ENCODE peak calls at places on chromosomes 13 and 19, in six cellular contexts. One of them, this sample, is unnamed.

GRCh38 chr13:72782717-72783116 is 784 bp downstream of the PIBF1 start:
- DNase-seq in fibroblast of lung: peak; percentile 50
- DNase-seq in endodermal cell: no peak
- DNase-seq in right lobe of liver: no peak
- DNase-seq in cardiac muscle cell: peak; percentile 35
- DNase-seq in CD8-positive, alpha-beta T cell: no peak
- DNase-seq in this sample: no peak

GRCh38 chr13:37047846-37048245 is 11.6 kb downstream of the SUPT20H start:
- DNase-seq in endodermal cell: no peak
- DNase-seq in right lobe of liver: no peak
- DNase-seq in fibroblast of lung: no peak
- DNase-seq in cardiac muscle cell: no peak
- DNase-seq in CD8-positive, alpha-beta T cell: no peak
- DNase-seq in this sample: no peak

GRCh38 chr13:50993908-50994307 is 84.3 kb downstream of the RNASEH2B start:
- DNase-seq in cardiac muscle cell: peak; percentile 88
- DNase-seq in fibroblast of lung: no peak
- DNase-seq in CD8-positive, alpha-beta T cell: no peak
- DNase-seq in right lobe of liver: no peak
- DNase-seq in endodermal cell: no peak
- DNase-seq in this sample: no peak

GRCh38 chr13:32033744-32034143 is 2.2 kb downstream of the FRY start:
- DNase-seq in fibroblast of lung: no peak
- DNase-seq in right lobe of liver: no peak
- DNase-seq in CD8-positive, alpha-beta T cell: no peak
- DNase-seq in endodermal cell: no peak
- DNase-seq in cardiac muscle cell: no peak
- DNase-seq in this sample: no peak

GRCh38 chr19:35318679-35319448 is 10.1 kb upstream of the CD22 start:
- DNase-seq in right lobe of liver: no peak
- DNase-seq in CD8-positive, alpha-beta T cell: no peak
- DNase-seq in fibroblast of lung: peak; percentile 29
- DNase-seq in endodermal cell: no peak
- DNase-seq in cardiac muscle cell: peak; percentile 58
- DNase-seq in this sample: no peak

GRCh38 chr13:95155504-95155903 is 145.7 kb downstream of the ABCC4 start:
- DNase-seq in right lobe of liver: no peak
- DNase-seq in endodermal cell: no peak
- DNase-seq in fibroblast of lung: no peak
- DNase-seq in cardiac muscle cell: no peak
- DNase-seq in CD8-positive, alpha-beta T cell: no peak
- DNase-seq in this sample: no peak

GRCh38 chr13:66530686-66531085 is 699.5 kb downstream of the PCDH9 start:
- DNase-seq in fibroblast of lung: no peak
- DNase-seq in CD8-positive, alpha-beta T cell: no peak
- DNase-seq in right lobe of liver: no peak
- DNase-seq in cardiac muscle cell: no peak
- DNase-seq in endodermal cell: no peak
- DNase-seq in this sample: no peak

GRCh38 chr13:30601836-30602235 is 15.9 kb upstream of the USPL1 start:
- DNase-seq in right lobe of liver: no peak
- DNase-seq in cardiac muscle cell: no peak
- DNase-seq in fibroblast of lung: no peak
- DNase-seq in CD8-positive, alpha-beta T cell: no peak
- DNase-seq in endodermal cell: no peak
- DNase-seq in this sample: no peak

GRCh38 chr19:33376931-33377557 is 3.5 kb downstream of the CEBPG start:
- DNase-seq in fibroblast of lung: no peak
- DNase-seq in right lobe of liver: no peak
- DNase-seq in cardiac muscle cell: no peak
- DNase-seq in endodermal cell: peak; percentile 31
- DNase-seq in CD8-positive, alpha-beta T cell: no peak
- DNase-seq in this sample: no peak

GRCh38 chr13:73092831-73093230 is 34.0 kb downstream of the KLF5 start:
- DNase-seq in fibroblast of lung: no peak
- DNase-seq in endodermal cell: no peak
- DNase-seq in CD8-positive, alpha-beta T cell: no peak
- DNase-seq in right lobe of liver: no peak
- DNase-seq in cardiac muscle cell: no peak
- DNase-seq in this sample: no peak

GRCh38 chr13:108322206-108322824 is 52.8 kb downstream of the TNFSF13B start:
- DNase-seq in right lobe of liver: no peak
- DNase-seq in fibroblast of lung: peak; percentile 33
- DNase-seq in cardiac muscle cell: peak; percentile 57
- DNase-seq in endodermal cell: no peak
- DNase-seq in CD8-positive, alpha-beta T cell: no peak
- DNase-seq in this sample: no peak

GRCh38 chr13:113124211-113125025 is 1.8 kb downstream of the F10 start:
- DNase-seq in CD8-positive, alpha-beta T cell: no peak
- DNase-seq in right lobe of liver: no peak
- DNase-seq in cardiac muscle cell: no peak
- DNase-seq in fibroblast of lung: no peak
- DNase-seq in endodermal cell: no peak
- DNase-seq in this sample: no peak

GRCh38 chr13:24644051-24644450 is 36.2 kb upstream of the ATP12A start:
- DNase-seq in CD8-positive, alpha-beta T cell: no peak
- DNase-seq in right lobe of liver: no peak
- DNase-seq in endodermal cell: no peak
- DNase-seq in fibroblast of lung: peak; percentile 51
- DNase-seq in cardiac muscle cell: peak; percentile 83
- DNase-seq in this sample: no peak

GRCh38 chr13:31038834-31039552 is 106.5 kb downstream of the TEX26 start:
- DNase-seq in endodermal cell: no peak
- DNase-seq in cardiac muscle cell: peak; percentile 54
- DNase-seq in right lobe of liver: no peak
- DNase-seq in CD8-positive, alpha-beta T cell: no peak
- DNase-seq in fibroblast of lung: peak; percentile 96
- DNase-seq in this sample: no peak

GRCh38 chr19:418761-419632 is 10.1 kb upstream of the C2CD4C start:
- DNase-seq in CD8-positive, alpha-beta T cell: no peak
- DNase-seq in endodermal cell: peak; percentile 42
- DNase-seq in fibroblast of lung: no peak
- DNase-seq in cardiac muscle cell: no peak
- DNase-seq in right lobe of liver: peak; percentile 52
- DNase-seq in this sample: no peak

GRCh38 chr13:37270206-37271001 is 164.9 kb upstream of the CSNK1A1L start:
- DNase-seq in CD8-positive, alpha-beta T cell: no peak
- DNase-seq in right lobe of liver: no peak
- DNase-seq in fibroblast of lung: no peak
- DNase-seq in cardiac muscle cell: no peak
- DNase-seq in endodermal cell: no peak
- DNase-seq in this sample: no peak

GRCh38 chr13:113325779-113326178 is 28.7 kb downstream of the LAMP1 start:
- DNase-seq in fibroblast of lung: no peak
- DNase-seq in right lobe of liver: no peak
- DNase-seq in endodermal cell: no peak
- DNase-seq in CD8-positive, alpha-beta T cell: no peak
- DNase-seq in cardiac muscle cell: no peak
- DNase-seq in this sample: no peak

GRCh38 chr13:75705395-75705794 is 69.3 kb downstream of the LMO7 start:
- DNase-seq in right lobe of liver: no peak
- DNase-seq in endodermal cell: no peak
- DNase-seq in CD8-positive, alpha-beta T cell: no peak
- DNase-seq in fibroblast of lung: peak; percentile 93
- DNase-seq in cardiac muscle cell: peak; percentile 39
- DNase-seq in this sample: no peak

GRCh38 chr13:51225034-51225433 is 2.8 kb downstream of the FAM124A start:
- DNase-seq in right lobe of liver: no peak
- DNase-seq in endodermal cell: no peak
- DNase-seq in CD8-positive, alpha-beta T cell: no peak
- DNase-seq in cardiac muscle cell: no peak
- DNase-seq in fibroblast of lung: no peak
- DNase-seq in this sample: no peak

GRCh38 chr19:13765395-13766094 is 1.2 kb downstream of the MRI1 start:
- DNase-seq in CD8-positive, alpha-beta T cell: no peak
- DNase-seq in cardiac muscle cell: no peak
- DNase-seq in right lobe of liver: no peak
- DNase-seq in fibroblast of lung: no peak
- DNase-seq in endodermal cell: peak; percentile 64
- DNase-seq in this sample: no peak

GRCh38 chr19:23190341-23190740 is 59.9 kb downstream of the ZNF724 start:
- DNase-seq in fibroblast of lung: no peak
- DNase-seq in CD8-positive, alpha-beta T cell: no peak
- DNase-seq in right lobe of liver: no peak
- DNase-seq in endodermal cell: no peak
- DNase-seq in cardiac muscle cell: no peak
- DNase-seq in this sample: no peak

GRCh38 chr13:40580566-40581276 is 85.7 kb downstream of the FOXO1 start:
- DNase-seq in CD8-positive, alpha-beta T cell: no peak
- DNase-seq in cardiac muscle cell: peak; percentile 28
- DNase-seq in fibroblast of lung: peak; percentile 23
- DNase-seq in right lobe of liver: no peak
- DNase-seq in endodermal cell: no peak
- DNase-seq in this sample: no peak
- H3K4me1 ChIP-seq in CD8-positive, alpha-beta T cell: peaks cover 80% of the 10 kb centered on the region
- H3K4me1 ChIP-seq in cardiac muscle cell: peaks cover 9% of the 10 kb centered on the region
- H3K4me1 ChIP-seq in fibroblast of lung: no peaks in the 10 kb centered on the region
- H3K4me1 ChIP-seq in right lobe of liver: no peaks in the 10 kb centered on the region
- H3K4me1 ChIP-seq in endodermal cell: peaks cover under 1% of the 10 kb centered on the region
- H3K4me1 ChIP-seq in this sample: peaks cover 20% of the 10 kb centered on the region

GRCh38 chr13:110125157-110125556 is 181.8 kb downstream of the COL4A1 start:
- DNase-seq in right lobe of liver: no peak
- DNase-seq in endodermal cell: no peak
- DNase-seq in cardiac muscle cell: no peak
- DNase-seq in fibroblast of lung: peak; percentile 64
- DNase-seq in CD8-positive, alpha-beta T cell: no peak
- DNase-seq in this sample: no peak

GRCh38 chr13:110124201-110124600 is 182.8 kb downstream of the COL4A1 start:
- DNase-seq in cardiac muscle cell: no peak
- DNase-seq in CD8-positive, alpha-beta T cell: no peak
- DNase-seq in fibroblast of lung: no peak
- DNase-seq in endodermal cell: no peak
- DNase-seq in right lobe of liver: no peak
- DNase-seq in this sample: no peak

GRCh38 chr13:110125613-110126272 is 181.2 kb downstream of the COL4A1 start:
- DNase-seq in CD8-positive, alpha-beta T cell: no peak
- DNase-seq in right lobe of liver: no peak
- DNase-seq in cardiac muscle cell: no peak
- DNase-seq in endodermal cell: no peak
- DNase-seq in fibroblast of lung: no peak
- DNase-seq in this sample: no peak

GRCh38 chr13:110121312-110122083 is 185.5 kb downstream of the COL4A1 start:
- DNase-seq in right lobe of liver: no peak
- DNase-seq in CD8-positive, alpha-beta T cell: no peak
- DNase-seq in fibroblast of lung: no peak
- DNase-seq in endodermal cell: peak; percentile 17
- DNase-seq in cardiac muscle cell: no peak
- DNase-seq in this sample: no peak

DNA sequence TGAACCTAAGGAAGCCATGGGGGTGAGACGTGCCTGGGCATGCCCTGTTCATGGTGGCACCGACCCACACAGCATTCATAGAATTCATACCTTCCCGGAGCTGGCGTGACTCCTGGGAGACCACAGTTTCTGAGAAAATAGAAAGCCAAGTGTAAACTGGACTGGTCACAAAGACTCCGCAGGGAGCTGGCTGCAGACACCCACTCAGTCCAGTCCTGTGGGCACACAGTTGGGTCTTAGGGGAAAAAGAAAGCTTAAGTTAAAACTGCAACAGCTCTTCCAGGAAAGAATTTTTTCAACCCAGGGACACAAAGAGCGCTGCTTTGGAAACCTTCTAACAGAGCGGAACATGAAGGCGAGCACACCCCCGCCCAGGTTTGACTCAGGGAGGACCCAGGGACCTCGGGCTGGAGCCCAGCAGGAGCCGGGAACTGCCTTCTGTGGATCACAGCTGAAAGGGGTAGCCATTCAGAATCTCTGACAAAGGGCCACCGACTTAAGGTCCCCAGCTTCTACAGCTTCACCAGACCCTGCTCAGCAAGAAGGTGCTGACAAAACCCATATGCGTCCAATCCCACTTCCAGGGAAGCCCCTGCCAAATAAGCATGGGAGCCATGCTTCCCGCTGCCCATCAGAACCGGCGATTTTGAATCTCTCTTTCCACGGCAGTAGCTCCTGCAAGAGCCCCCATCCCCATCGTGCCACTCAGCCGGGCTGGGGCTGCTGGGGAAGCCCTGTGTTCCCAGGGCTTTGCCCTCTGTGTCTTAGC is 183.7 kb downstream of the COL4A1 start:
- DNase-seq in CD8-positive, alpha-beta T cell: no peak
- DNase-seq in right lobe of liver: no peak
- DNase-seq in fibroblast of lung: peak; percentile 75
- DNase-seq in cardiac muscle cell: no peak
- DNase-seq in endodermal cell: peak; percentile 44
- DNase-seq in this sample: no peak
- H3K4me1 ChIP-seq in CD8-positive, alpha-beta T cell: no peaks in the 10 kb centered on the region
- H3K4me1 ChIP-seq in right lobe of liver: no peaks in the 10 kb centered on the region
- H3K4me1 ChIP-seq in fibroblast of lung: peaks cover 15% of the 10 kb centered on the region
- H3K4me1 ChIP-seq in cardiac muscle cell: peaks cover 21% of the 10 kb centered on the region
- H3K4me1 ChIP-seq in endodermal cell: peaks cover 7% of the 10 kb centered on the region
- H3K4me1 ChIP-seq in this sample: no peaks in the 10 kb centered on the region

DNA sequence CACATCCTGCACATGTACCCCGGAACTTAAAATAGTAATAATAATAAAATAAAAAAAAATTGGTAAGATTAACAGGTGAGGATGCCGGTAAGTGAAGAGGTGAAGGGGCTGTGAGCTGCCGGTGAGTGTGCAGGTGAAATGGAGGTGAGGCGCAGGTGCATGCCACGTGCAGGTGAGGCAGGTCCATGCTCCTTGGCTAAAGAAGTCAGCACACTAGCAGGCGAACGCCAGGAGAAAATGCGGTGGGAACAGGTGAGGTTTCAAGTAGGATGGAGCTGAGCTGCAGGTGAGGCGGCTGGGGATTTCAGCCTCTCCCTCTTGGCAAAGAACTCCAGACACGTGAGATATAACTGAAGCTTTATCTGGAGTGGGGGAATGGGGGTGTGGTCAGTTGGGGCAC is 7.5 kb upstream of the TNFSF14 start:
- DNase-seq in cardiac muscle cell: no peak
- DNase-seq in CD8-positive, alpha-beta T cell: no peak
- DNase-seq in right lobe of liver: no peak
- DNase-seq in fibroblast of lung: no peak
- DNase-seq in endodermal cell: no peak
- DNase-seq in this sample: no peak
- H3K4me1 ChIP-seq in cardiac muscle cell: no peaks in the 10 kb centered on the region
- H3K4me1 ChIP-seq in CD8-positive, alpha-beta T cell: peaks cover 21% of the 10 kb centered on the region
- H3K4me1 ChIP-seq in right lobe of liver: no peaks in the 10 kb centered on the region
- H3K4me1 ChIP-seq in fibroblast of lung: no peaks in the 10 kb centered on the region
- H3K4me1 ChIP-seq in endodermal cell: no peaks in the 10 kb centered on the region
- H3K4me1 ChIP-seq in this sample: no peaks in the 10 kb centered on the region

GRCh38 chr19:42076375-42076944 is 494 bp downstream of the ZNF574 start:
- DNase-seq in CD8-positive, alpha-beta T cell: peak; percentile 37
- DNase-seq in cardiac muscle cell: no peak
- DNase-seq in fibroblast of lung: no peak
- DNase-seq in right lobe of liver: no peak
- DNase-seq in endodermal cell: no peak
- DNase-seq in this sample: no peak
- H3K4me1 ChIP-seq in CD8-positive, alpha-beta T cell: peaks cover 21% of the 10 kb centered on the region
- H3K4me1 ChIP-seq in cardiac muscle cell: peaks cover 5% of the 10 kb centered on the region
- H3K4me1 ChIP-seq in fibroblast of lung: peaks cover 4% of the 10 kb centered on the region
- H3K4me1 ChIP-seq in right lobe of liver: no peaks in the 10 kb centered on the region
- H3K4me1 ChIP-seq in endodermal cell: no peaks in the 10 kb centered on the region
- H3K4me1 ChIP-seq in this sample: peaks cover 17% of the 10 kb centered on the region

GRCh38 chr19:17088552-17088951 is 13.0 kb downstream of the MYO9B start:
- DNase-seq in CD8-positive, alpha-beta T cell: no peak
- DNase-seq in cardiac muscle cell: no peak
- DNase-seq in endodermal cell: no peak
- DNase-seq in fibroblast of lung: no peak
- DNase-seq in right lobe of liver: no peak
- DNase-seq in this sample: no peak
- H3K4me1 ChIP-seq in CD8-positive, alpha-beta T cell: peaks cover 34% of the 10 kb centered on the region
- H3K4me1 ChIP-seq in cardiac muscle cell: no peaks in the 10 kb centered on the region
- H3K4me1 ChIP-seq in endodermal cell: no peaks in the 10 kb centered on the region
- H3K4me1 ChIP-seq in fibroblast of lung: peaks cover 23% of the 10 kb centered on the region
- H3K4me1 ChIP-seq in right lobe of liver: no peaks in the 10 kb centered on the region
- H3K4me1 ChIP-seq in this sample: peaks cover 6% of the 10 kb centered on the region